ENCODE peak calls at places on chromosomes 4 and X, in ten cellular contexts. O is upper lobe of left lung, Z is hepatocyte, G is GM23338, E is transverse colon, R is Peyer's patch, F is sigmoid colon, A is uterus, S is neural progenitor cell, V is dorsolateral prefrontal cortex. N is an unnamed sample.

GRCh38 chr4:119746951-119747350 is 118.3 kb upstream of the PDE5A start:
- DNase-seq in Z (no peak), V (no peak), A (no peak), S (no peak), O (no peak), R (no peak), E (no peak), G (no peak), F (no peak), N (no peak)

GRCh38 chrX:81120936-81121351 is 80.8 kb downstream of the HMGN5 start:
- DNase-seq in O (no peak), A (peak), E (peak), V (peak), Z (peak), G (peak), S (peak), R (peak), F (peak), N (peak)

GRCh38 chr4:120139392-120139791 is 72.7 kb upstream of the MAD2L1 start:
- DNase-seq in E (no peak), S (no peak), Z (no peak), V (no peak), F (no peak), A (no peak), R (no peak), O (no peak), G (no peak), N (no peak)

GRCh38 chrX:13667940-13668339 is 15.0 kb downstream of the TCEANC start:
- DNase-seq in O (no peak), A (no peak), R (no peak), V (no peak), S (no peak), F (no peak), G (no peak), E (no peak), Z (no peak), N (no peak)

GRCh38 chr4:157722146-157722545 is 450.7 kb downstream of the GASK1B start:
- DNase-seq in R (no peak), O (no peak), E (no peak), S (no peak), F (no peak), V (no peak), G (no peak), Z (no peak), A (no peak), N (peak)

GRCh38 chrX:48910926-48911406 is 480 bp downstream of the SLC35A2 start:
- DNase-seq in V (no peak), R (no peak), G (no peak), A (no peak), S (no peak), Z (no peak), F (no peak), O (no peak), E (no peak), N (no peak)

GRCh38 chrX:109959356-109959871 is 43.5 kb upstream of the TMEM164 start:
- DNase-seq in Z (no peak), G (no peak), A (no peak), O (no peak), F (no peak), E (no peak), V (no peak), S (no peak), R (no peak), N (no peak)

GRCh38 chr4:2797545-2798305 is 4.8 kb downstream of the SH3BP2 start:
- DNase-seq in F (peak), V (no peak), Z (no peak), A (no peak), R (peak), S (peak), E (no peak), O (peak), G (no peak), N (no peak)

GRCh38 chrX:56564921-56565861 is 1.8 kb downstream of the UBQLN2 start:
- DNase-seq in V (no peak), S (peak), R (no peak), A (no peak), O (peak), F (no peak), Z (peak), E (no peak), G (peak), N (no peak)

GRCh38 chrX:21757960-21758359 is at the start of gene SMPX:
- DNase-seq in E (no peak), Z (no peak), V (no peak), G (no peak), R (no peak), F (no peak), S (no peak), O (no peak), A (no peak), N (no peak)

GRCh38 chrX:31070057-31070468 is 1.8 kb downstream of the FTHL17 start:
- DNase-seq in A (no peak), V (no peak), F (no peak), E (no peak), R (no peak), G (no peak), O (no peak), S (no peak), Z (no peak), N (no peak)

GRCh38 chr4:88661724-88662123 is 35.9 kb downstream of the NAP1L5 start:
- DNase-seq in O (no peak), Z (peak), E (no peak), R (no peak), G (no peak), V (no peak), A (no peak), S (no peak), F (no peak), N (peak)

GRCh38 chr4:174213734-174214101 is 69.7 kb downstream of the FBXO8 start:
- DNase-seq in V (no peak), A (no peak), S (peak), O (no peak), R (no peak), F (no peak), Z (no peak), G (peak), E (no peak), N (no peak)

GRCh38 chr4:48777739-48778138 is 2.3 kb downstream of the FRYL start:
- DNase-seq in G (no peak), O (no peak), V (no peak), S (no peak), A (no peak), F (no peak), R (no peak), Z (no peak), E (no peak), N (no peak)

GRCh38 chrX:106954041-106954440 is 33.8 kb downstream of the CLDN2 start:
- DNase-seq in S (no peak), F (no peak), Z (no peak), A (no peak), O (no peak), R (no peak), E (no peak), V (no peak), G (no peak), N (no peak)

GRCh38 chr4:145044341-145044740 is 53.7 kb downstream of the ANAPC10 start:
- DNase-seq in A (no peak), R (no peak), G (no peak), E (no peak), S (no peak), F (no peak), O (no peak), Z (no peak), V (no peak), N (no peak)

GRCh38 chr4:89829470-89830138 is 7.4 kb downstream of the SNCA start:
- DNase-seq in G (no peak), V (peak), S (no peak), F (peak), A (no peak), R (no peak), O (no peak), Z (no peak), E (peak), N (no peak)

GRCh38 chrX:4670606-4671005 is 957.2 kb upstream of the PRKX start:
- DNase-seq in S (no peak), O (no peak), E (no peak), G (no peak), R (no peak), A (no peak), V (no peak), Z (no peak), F (no peak), N (no peak)

GRCh38 chrX:37712458-37712857 is 26.9 kb downstream of the XK start:
- DNase-seq in R (no peak), Z (no peak), V (no peak), S (no peak), G (no peak), O (no peak), E (no peak), A (no peak), F (no peak), N (peak)

GRCh38 chr4:10810411-10810810 is 125.8 kb upstream of the CLNK start:
- DNase-seq in O (no peak), F (no peak), R (no peak), A (no peak), G (no peak), Z (no peak), E (no peak), V (no peak), S (no peak), N (no peak)

GRCh38 chr4:105923507-105924238 is 28.4 kb downstream of the NPNT start:
- DNase-seq in Z (peak), O (no peak), A (peak), E (no peak), R (no peak), V (no peak), S (peak), G (no peak), F (no peak), N (peak)

GRCh38 chr4:8110071-8110986 is 48.3 kb downstream of the ABLIM2 start:
- DNase-seq in G (peak), E (no peak), O (no peak), S (peak), F (no peak), Z (peak), R (no peak), A (no peak), V (no peak), N (peak)

GRCh38 chr4:16897351-16897750 is 1.1 kb downstream of the LDB2 start:
- DNase-seq in V (no peak), E (no peak), G (peak), S (peak), O (no peak), A (no peak), Z (no peak), F (no peak), R (no peak), N (no peak)

GRCh38 chrX:134244043-134244442 is 7.1 kb downstream of the CCDC160 start:
- DNase-seq in V (no peak), E (no peak), O (no peak), R (no peak), F (no peak), G (no peak), S (no peak), Z (no peak), A (no peak), N (peak)

GRCh38 chrX:124232523-124233201 is 99.8 kb upstream of the TEX13D start:
- DNase-seq in F (no peak), V (no peak), Z (no peak), G (peak), E (no peak), A (no peak), R (no peak), S (no peak), O (no peak), N (no peak)

GRCh38 chrX:13345037-13345436 is 25.2 kb upstream of the ATXN3L start:
- DNase-seq in S (no peak), V (no peak), R (no peak), E (no peak), Z (no peak), G (no peak), O (no peak), A (no peak), F (no peak), N (no peak)

GRCh38 chr4:186920486-186920885 is 196.8 kb upstream of the FAT1 start:
- DNase-seq in S (no peak), R (no peak), O (no peak), V (no peak), E (no peak), G (no peak), A (no peak), F (no peak), Z (no peak), N (peak)

GRCh38 chrX:7024850-7025249 is 122.7 kb upstream of the STS start:
- DNase-seq in R (no peak), A (no peak), F (no peak), Z (no peak), O (no peak), V (no peak), S (no peak), G (no peak), E (no peak), N (no peak)

GRCh38 chrX:275476-275966 is 5.7 kb upstream of the PLCXD1 start:
- DNase-seq in V (no peak), S (peak), E (no peak), Z (no peak), R (no peak), O (peak), A (no peak), G (no peak), F (no peak), N (no peak)

GRCh38 chrX:22135994-22136684 is 104.0 kb downstream of the PHEX start:
- DNase-seq in V (peak), A (no peak), R (peak), F (no peak), S (peak), O (no peak), G (peak), Z (peak), E (no peak), N (peak)

GRCh38 chr4:149896428-149896827 is 80.8 kb upstream of the IQCM start:
- DNase-seq in Z (peak), F (no peak), O (no peak), A (no peak), S (peak), E (no peak), R (no peak), G (peak), V (no peak), N (peak)
- TF ChIP-seq CTCF in Z (peak), F (no peak), O (no peak), A (no peak), S (peak), E (no peak), R (no peak), G (peak), V (no peak), N (peak)

GRCh38 chrX:70479197-70479969 is 34.7 kb downstream of the DLG3 start:
- DNase-seq in E (peak), F (no peak), V (no peak), R (no peak), Z (peak), O (no peak), S (no peak), A (no peak), G (no peak), N (peak)
- H3K27ac ChIP-seq in E (peak), F (peak), V (no peak), R (peak), Z (peak), O (no peak), S (no peak), A (peak), G (no peak), N (no peak)

GRCh38 chr4:124433500-124433899 is 279.0 kb downstream of the ANKRD50 start:
- DNase-seq in V (no peak), S (no peak), O (no peak), G (no peak), A (no peak), F (no peak), E (no peak), R (no peak), Z (no peak), N (no peak)

GRCh38 chr4:124432500-124432899 is 280.0 kb downstream of the ANKRD50 start:
- DNase-seq in V (no peak), F (no peak), A (no peak), E (no peak), R (no peak), O (no peak), S (no peak), G (no peak), Z (no peak), N (peak)

GRCh38 chr4:124433044-124433443 is 279.5 kb downstream of the ANKRD50 start:
- DNase-seq in F (no peak), Z (no peak), S (no peak), A (no peak), R (no peak), V (no peak), G (no peak), O (no peak), E (no peak), N (no peak)

GRCh38 chr4:124429746-124430250 is 282.7 kb downstream of the ANKRD50 start:
- DNase-seq in S (no peak), A (no peak), R (no peak), V (no peak), E (no peak), G (no peak), O (no peak), F (no peak), Z (no peak), N (no peak)

DNA sequence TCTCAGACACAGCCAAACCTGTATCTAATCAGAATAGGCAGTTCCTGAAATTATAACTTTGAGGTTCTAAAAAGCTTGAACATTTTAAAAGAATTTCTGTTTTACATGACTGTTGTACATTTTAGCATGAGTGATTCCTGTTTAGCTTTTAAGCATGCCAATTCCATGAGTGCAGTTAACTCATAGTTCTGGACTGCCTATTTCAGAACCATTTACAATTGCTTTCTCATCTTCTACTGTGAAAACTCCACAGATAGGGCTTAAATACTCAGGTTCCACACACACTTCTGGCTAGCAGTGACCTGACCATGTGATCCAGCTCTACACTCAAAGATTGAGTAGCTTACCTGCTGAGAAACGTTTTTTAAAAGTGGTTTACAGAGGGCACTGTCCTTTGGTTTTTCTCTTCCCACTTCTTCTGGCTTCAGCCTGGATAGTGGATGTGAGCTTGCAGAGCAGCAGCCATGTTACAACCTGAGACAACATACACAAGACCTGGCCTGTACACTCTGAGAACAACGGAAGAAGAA is 280.8 kb downstream of the ANKRD50 start:
- DNase-seq in V (no peak), O (no peak), E (no peak), A (no peak), F (no peak), R (no peak), G (no peak), Z (no peak), S (no peak), N (no peak)
- TF ChIP-seq CTCF in V (no peak), O (no peak), E (no peak), A (no peak), F (no peak), R (no peak), G (no peak), Z (no peak), S (no peak), N (no peak)

DNA sequence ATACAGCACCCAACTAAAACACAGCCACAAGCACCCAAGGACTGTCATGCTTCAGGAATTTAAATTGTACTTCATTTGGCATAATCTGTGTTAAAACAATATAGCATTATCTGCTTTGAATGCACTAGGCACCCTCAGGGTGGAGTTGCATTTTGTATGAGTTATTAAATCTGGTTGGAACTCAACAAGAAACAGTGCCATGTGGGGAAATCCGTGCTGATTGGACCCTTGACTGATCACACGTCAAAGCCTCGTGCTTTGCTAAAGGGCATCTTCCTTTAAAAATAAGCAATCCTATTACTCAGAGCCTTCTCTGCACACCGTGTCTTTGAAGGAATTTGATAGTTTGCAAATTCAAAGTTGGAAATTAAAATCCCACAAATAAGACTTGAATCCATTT is 35.4 kb downstream of the IGFBP7 start:
- DNase-seq in V (no peak), F (no peak), Z (no peak), O (no peak), R (no peak), S (no peak), E (no peak), G (no peak), A (no peak), N (peak)
- H3K27ac ChIP-seq in V (no peak), F (peak), Z (no peak), O (no peak), R (no peak), S (no peak), E (no peak), G (no peak), A (peak), N (no peak)

DNA sequence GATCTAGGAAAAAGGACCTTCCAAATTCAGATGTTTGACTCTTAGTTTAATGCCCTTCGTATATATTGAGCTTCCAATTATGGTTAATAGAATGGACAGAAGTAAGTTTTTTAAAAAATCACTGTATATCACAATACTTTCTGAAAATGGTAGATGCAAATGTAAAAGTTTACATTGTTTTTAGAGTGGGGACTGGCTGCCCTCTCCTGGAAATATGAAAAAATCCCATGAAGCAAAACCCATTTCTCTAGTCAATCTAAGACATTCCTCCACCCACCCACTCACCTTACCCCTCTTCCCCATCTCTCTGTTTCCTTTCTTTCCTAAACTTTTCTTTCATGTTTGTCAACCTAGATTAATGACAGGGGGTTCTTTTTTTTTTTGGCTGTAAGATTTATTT is 134.5 kb downstream of the ARHGAP6 start:
- DNase-seq in R (no peak), O (no peak), A (no peak), F (no peak), Z (peak), G (no peak), V (no peak), E (no peak), S (no peak), N (no peak)
- TF ChIP-seq CTCF in R (peak), O (no peak), A (peak), F (peak), Z (peak), G (no peak), V (no peak), E (peak), S (peak), N (peak)

GRCh38 chr4:31220921-31221320 is 500.8 kb downstream of the PCDH7 start:
- DNase-seq in R (no peak), G (no peak), O (no peak), F (no peak), E (no peak), A (no peak), V (no peak), S (no peak), Z (no peak), N (no peak)
- H3K27ac ChIP-seq in R (no peak), G (no peak), O (no peak), F (no peak), E (no peak), A (no peak), V (no peak), S (no peak), Z (no peak), N (no peak)

GRCh38 chrX:46279214-46279924 is 265.9 kb downstream of the ZNF674 start:
- DNase-seq in V (no peak), E (no peak), O (no peak), R (no peak), Z (no peak), G (peak), F (no peak), A (no peak), S (no peak), N (no peak)
- TF ChIP-seq CTCF in V (no peak), E (no peak), O (no peak), R (no peak), Z (peak), G (no peak), F (no peak), A (no peak), S (no peak), N (no peak)

DNA sequence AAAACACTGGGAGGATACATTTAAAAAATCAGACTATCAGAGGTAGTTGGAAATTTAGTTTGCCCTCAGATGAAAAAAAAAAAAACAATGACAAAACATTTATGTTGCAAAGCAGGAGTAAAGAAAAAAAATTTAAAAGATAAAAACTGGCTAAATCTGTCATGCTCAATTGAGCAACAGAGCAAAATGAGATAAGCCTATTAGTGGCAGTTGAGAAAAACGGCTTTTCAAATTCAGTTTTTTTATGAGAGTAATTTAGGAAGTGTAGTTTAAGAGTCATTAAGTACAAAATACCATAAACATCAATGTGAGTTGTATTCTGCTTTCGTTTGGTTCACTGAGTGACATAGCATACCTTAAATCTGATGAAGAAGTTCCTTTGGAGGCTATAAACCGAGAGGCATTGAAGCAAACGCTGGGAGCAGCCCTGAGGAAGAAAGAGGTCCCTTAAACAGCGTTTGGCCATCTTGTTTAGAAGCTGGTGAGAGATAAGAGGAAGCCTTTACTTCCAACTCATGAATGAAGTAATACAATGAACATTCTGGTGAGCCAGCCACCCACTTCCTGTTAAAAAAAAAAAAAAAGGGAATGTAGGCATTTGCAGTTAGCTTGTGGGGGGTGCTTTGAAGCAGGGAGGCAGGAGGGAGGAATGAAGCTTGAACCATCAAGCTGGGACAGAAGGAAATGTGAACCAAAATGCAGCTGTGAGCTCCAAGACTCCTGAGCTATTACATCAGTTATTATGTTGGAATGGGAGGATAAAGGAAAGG is 132.3 kb downstream of the ZNF330 start:
- DNase-seq in V (no peak), G (peak), R (no peak), O (no peak), F (no peak), E (no peak), A (no peak), S (peak), Z (no peak), N (no peak)
- H3K27ac ChIP-seq in V (no peak), G (no peak), R (no peak), O (peak), F (no peak), E (peak), A (peak), S (no peak), Z (no peak), N (no peak)

GRCh38 chrX:45845142-45845541 is 644.5 kb upstream of the DIPK2B start:
- DNase-seq in S (no peak), G (no peak), O (no peak), R (no peak), F (no peak), E (no peak), A (no peak), Z (no peak), V (no peak), N (no peak)
- TF ChIP-seq CTCF in S (no peak), G (no peak), O (no peak), R (no peak), F (no peak), E (no peak), A (no peak), Z (no peak), V (no peak), N (no peak)

N was measured in RWPE1.